ENCODE peak calls at places on chromosomes 13 and 19, in five cellular contexts. H is lower leg skin, R is mammary epithelial cell, M is heart right ventricle, I is nephron progenitor cell. K is an unnamed sample.
A peak's percentile ranks its signal among the peaks of the same experiment; 100 is the strongest.

GRCh38 chr19:48455171-48455907 is at the start of gene KCNJ14:
- DNase-seq in H (no peak), R (no peak), M (no peak), I (no peak), K (no peak)

GRCh38 chr19:15252398-15253018 is 20.3 kb upstream of the EPHX3 start:
- DNase-seq in H (no peak), R (no peak), M (no peak), I (peak; percentile 44), K (peak; percentile 26)

GRCh38 chr13:63948045-63948444 is 2532.4 kb upstream of the PCDH20 start:
- DNase-seq in H (no peak), R (no peak), M (no peak), I (no peak), K (no peak)

GRCh38 chr13:104954210-104954609 is 1581.3 kb downstream of the EFNB2 start:
- DNase-seq in H (no peak), R (no peak), M (no peak), I (no peak), K (no peak)

GRCh38 chr13:52961196-52961845 is 67.3 kb upstream of the OLFM4 start:
- DNase-seq in H (no peak), R (no peak), M (no peak), I (no peak), K (peak; percentile 22)

GRCh38 chr13:74144269-74144668 is 10.1 kb upstream of the KLF12 start:
- DNase-seq in H (no peak), R (no peak), M (no peak), I (no peak), K (no peak)

GRCh38 chr13:48334534-48335127 is 31.1 kb downstream of the RB1 start:
- DNase-seq in H (no peak), R (peak; percentile 17), M (no peak), I (no peak), K (no peak)

GRCh38 chr13:27168870-27169525 is 2.6 kb downstream of the USP12 start:
- DNase-seq in H (no peak), R (no peak), M (no peak), I (no peak), K (no peak)

GRCh38 chr13:30892966-30893365 is 13.1 kb upstream of the MEDAG start:
- DNase-seq in H (no peak), R (no peak), M (peak; percentile 57), I (peak; percentile 75), K (peak; percentile 47)

GRCh38 chr19:43560687-43561086 is 14.6 kb downstream of the XRCC1 start:
- DNase-seq in H (no peak), R (no peak), M (no peak), I (no peak), K (no peak)
- TF ChIP-seq CTCF in H (no peak), R (peak; percentile 4), M (no peak), I (no peak), K (no peak)

GRCh38 chr13:92649140-92649813 is 577.3 kb upstream of the GPC6 start:
- DNase-seq in H (no peak), R (no peak), M (no peak), I (no peak), K (no peak)
- TF ChIP-seq CTCF in H (no peak), R (no peak), M (no peak), I (no peak), K (no peak)

GRCh38 chr19:38792250-38793111 is 3.5 kb downstream of the LGALS7B start:
- DNase-seq in H (peak; percentile 92), R (no peak), M (peak; percentile 67), I (no peak), K (no peak)
- TF ChIP-seq CTCF in H (no peak), R (peak; percentile 29), M (no peak), I (no peak), K (peak; percentile 22)

GRCh38 chr19:55384576-55385235 is 614 bp upstream of the TMEM238 start:
- DNase-seq in H (no peak), R (peak; percentile 16), M (peak; percentile 32), I (no peak), K (no peak)
- TF ChIP-seq CTCF in H (no peak), R (no peak), M (no peak), I (no peak), K (no peak)

DNA sequence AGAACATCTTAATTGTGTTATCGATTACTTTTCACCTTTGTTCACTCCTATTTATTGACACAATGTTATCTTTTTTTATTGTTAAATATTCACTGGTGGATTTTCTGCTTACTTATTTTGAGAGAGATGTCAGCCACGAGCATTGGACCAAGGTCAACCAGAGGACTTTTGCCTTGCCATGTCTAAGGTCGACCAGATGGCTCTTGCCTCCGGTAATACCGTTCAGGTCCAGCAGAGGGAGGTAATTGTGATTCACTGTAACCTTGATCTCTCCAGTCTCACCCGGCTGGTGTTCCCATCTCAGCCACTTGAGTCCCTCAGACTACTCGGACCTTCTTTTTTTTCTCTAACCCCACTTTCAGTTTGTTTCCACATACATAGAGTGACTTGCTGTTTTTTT is 1438.1 kb downstream of the UQCRFS1 start:
- DNase-seq in H (no peak), R (no peak), M (no peak), I (no peak), K (no peak)
- TF ChIP-seq CTCF in H (no peak), R (peak; percentile 36), M (no peak), I (no peak), K (no peak)

GRCh38 chr19:41689993-41690800 is 2.1 kb upstream of the CEACAM7 start:
- DNase-seq in H (peak; percentile 81), R (no peak), M (no peak), I (no peak), K (no peak)
- TF ChIP-seq CTCF in H (no peak), R (no peak), M (no peak), I (no peak), K (no peak)

K was measured in neural crest cell.